ENCODE peak calls at places on chromosomes 3 and 15, in five cellular contexts. M, U, I, N and K are unnamed samples.

GRCh38 chr3:194404365-194405140 is 5.5 kb upstream of the GP5 start:
- DNase-seq in M (peak; percentile 59), U (peak; percentile 28), I (no peak), N (no peak), K (no peak)

GRCh38 chr15:96564546-96564945 is 234.0 kb downstream of the NR2F2 start:
- DNase-seq in M (no peak), U (no peak), I (no peak), N (no peak), K (no peak)

GRCh38 chr15:70165811-70166284 is 68.1 kb upstream of the TLE3 start:
- DNase-seq in M (no peak), U (no peak), I (no peak), N (no peak), K (no peak)

GRCh38 chr15:83764201-83764839 is 110.4 kb downstream of the ADAMTSL3 start:
- DNase-seq in M (no peak), U (no peak), I (no peak), N (no peak), K (no peak)

GRCh38 chr15:77497108-77497737 is 76.5 kb downstream of the HMG20A start:
- DNase-seq in M (peak; percentile 21), U (no peak), I (no peak), N (no peak), K (no peak)

GRCh38 chr15:38438031-38438986 is 15.6 kb upstream of the FAM98B start:
- DNase-seq in M (peak; percentile 50), U (peak; percentile 68), I (no peak), N (no peak), K (no peak)

GRCh38 chr3:10758304-10759037 is 57.6 kb upstream of the SLC6A11 start:
- DNase-seq in M (peak; percentile 74), U (peak; percentile 54), I (no peak), N (peak; percentile 39), K (no peak)

GRCh38 chr3:197504239-197505191 is 51.3 kb downstream of the BDH1 start:
- DNase-seq in M (no peak), U (no peak), I (no peak), N (no peak), K (no peak)

GRCh38 chr15:83285284-83285978 is 967 bp upstream of the BNC1 start:
- DNase-seq in M (peak; percentile 14), U (no peak), I (no peak), N (no peak), K (no peak)

GRCh38 chr15:101614001-101614585 is 38.1 kb downstream of the TM2D3 start:
- DNase-seq in M (no peak), U (no peak), I (no peak), N (no peak), K (no peak)

GRCh38 chr15:32838820-32839219 is 121.0 kb downstream of the GREM1 start:
- DNase-seq in M (peak; percentile 71), U (no peak), I (no peak), N (no peak), K (no peak)

GRCh38 chr3:11539677-11540076 is 104.0 kb downstream of the VGLL4 start:
- DNase-seq in M (no peak), U (no peak), I (no peak), N (no peak), K (no peak)

GRCh38 chr15:88262064-88262463 is 5.5 kb upstream of the NTRK3 start:
- DNase-seq in M (no peak), U (no peak), I (no peak), N (no peak), K (no peak)

GRCh38 chr15:62067448-62068044 is 769 bp downstream of the C2CD4A start:
- DNase-seq in M (no peak), U (no peak), I (no peak), N (peak; percentile 8), K (no peak)

GRCh38 chr3:29758108-29759020 is 477.5 kb downstream of the RBMS3 start:
- DNase-seq in M (peak; percentile 94), U (no peak), I (peak; percentile 80), N (no peak), K (no peak)

GRCh38 chr15:34799149-34799824 is 3.9 kb upstream of the ACTC1 start:
- DNase-seq in M (peak; percentile 10), U (no peak), I (no peak), N (no peak), K (no peak)

GRCh38 chr3:160444411-160444810 is 5.2 kb downstream of the TRIM59 start:
- DNase-seq in M (no peak), U (no peak), I (no peak), N (no peak), K (no peak)

GRCh38 chr15:62564889-62565288 is 399.8 kb upstream of the C2CD4B start:
- DNase-seq in M (no peak), U (no peak), I (no peak), N (no peak), K (no peak)

GRCh38 chr3:14359348-14359747 is 43.1 kb upstream of the SLC6A6 start:
- DNase-seq in M (no peak), U (no peak), I (no peak), N (no peak), K (no peak)

GRCh38 chr3:142087676-142088075 is 61.7 kb downstream of the TFDP2 start:
- DNase-seq in M (peak; percentile 58), U (no peak), I (no peak), N (no peak), K (no peak)

GRCh38 chr15:88621789-88622604 is 857 bp downstream of the AEN start:
- DNase-seq in M (peak; percentile 46), U (peak; percentile 49), I (no peak), N (no peak), K (no peak)

GRCh38 chr3:16060945-16061344 is 113.5 kb upstream of the GALNT15 start:
- DNase-seq in M (peak; percentile 96), U (no peak), I (no peak), N (no peak), K (no peak)